ENCODE peak calls at places on chromosomes 13 and 19, in seven cellular contexts. U, O, L, F, P, I and X are unnamed samples.
A peak's percentile ranks its signal among the peaks of the same experiment; 100 is the strongest.

GRCh38 chr19:8626823-8627222 is 3.6 kb upstream of the NFILZ start:
- DNase-seq in U (no peak), O (no peak), F (no peak), I (no peak), L (no peak), P (no peak), X (no peak)

GRCh38 chr13:59684105-59684504 is 479.6 kb downstream of the DIAPH3 start:
- DNase-seq in O (no peak), I (no peak), P (no peak), U (no peak), L (no peak), F (no peak), X (no peak)

GRCh38 chr19:16052353-16052752 is 23.9 kb upstream of the TPM4 start:
- DNase-seq in I (no peak), P (no peak), F (no peak), O (no peak), L (no peak), U (no peak), X (no peak)

GRCh38 chr13:21516806-21517205 is 57.7 kb upstream of the ZDHHC20 start:
- DNase-seq in P (no peak), U (no peak), I (no peak), L (no peak), F (no peak), O (no peak), X (no peak)

GRCh38 chr19:12668937-12669271 is 2.3 kb downstream of the WDR83 start:
- DNase-seq in O (peak; percentile 35), I (peak; percentile 50), L (no peak), U (peak; percentile 75), P (peak; percentile 93), F (peak; percentile 46), X (peak; percentile 77)

GRCh38 chr13:86792153-86792651 is 879.0 kb upstream of the SLITRK5 start:
- DNase-seq in I (no peak), O (no peak), L (no peak), U (no peak), F (no peak), P (no peak), X (no peak)

GRCh38 chr13:113192279-113192678 is 16.2 kb downstream of the PCID2 start:
- DNase-seq in F (no peak), P (no peak), I (no peak), L (no peak), O (no peak), U (no peak), X (no peak)

GRCh38 chr13:39536906-39537305 is 66.1 kb downstream of the LHFPL6 start:
- DNase-seq in U (no peak), O (no peak), P (no peak), L (no peak), F (no peak), I (no peak), X (no peak)

GRCh38 chr13:30340367-30341184 is 33.2 kb upstream of the KATNAL1 start:
- DNase-seq in O (no peak), L (no peak), U (no peak), I (no peak), F (peak; percentile 35), P (no peak), X (no peak)

GRCh38 chr13:48486836-48487235 is 46.0 kb downstream of the RCBTB2 start:
- DNase-seq in I (no peak), L (no peak), O (no peak), U (no peak), P (no peak), F (no peak), X (no peak)

GRCh38 chr13:44331912-44332840 is 41.4 kb upstream of the SERP2 start:
- DNase-seq in U (no peak), O (no peak), L (no peak), F (no peak), I (no peak), P (no peak), X (no peak)

GRCh38 chr13:99215466-99215865 is 14.8 kb downstream of the UBAC2 start:
- DNase-seq in F (no peak), U (peak; percentile 61), O (peak; percentile 37), I (no peak), P (peak; percentile 86), L (no peak), X (peak; percentile 57)

GRCh38 chr13:66723606-66724005 is 506.5 kb downstream of the PCDH9 start:
- DNase-seq in I (no peak), P (no peak), F (no peak), L (no peak), O (no peak), U (no peak), X (no peak)

GRCh38 chr19:58118979-58119733 is 21.1 kb upstream of the ZSCAN18 start:
- DNase-seq in I (no peak), L (no peak), P (no peak), F (no peak), U (no peak), O (no peak), X (no peak)

GRCh38 chr19:30861896-30862295 is 487.3 kb downstream of the TSHZ3 start:
- DNase-seq in P (no peak), O (no peak), L (no peak), U (no peak), F (no peak), I (no peak), X (no peak)

GRCh38 chr19:28737021-28737525 is 475.9 kb downstream of the UQCRFS1 start:
- DNase-seq in U (no peak), F (no peak), P (no peak), L (no peak), I (peak; percentile 35), O (peak; percentile 49), X (peak; percentile 6)

GRCh38 chr19:45568732-45569131 is 15.9 kb downstream of the OPA3 start:
- DNase-seq in L (no peak), P (no peak), F (no peak), O (peak; percentile 78), U (no peak), I (peak; percentile 82), X (no peak)

DNA sequence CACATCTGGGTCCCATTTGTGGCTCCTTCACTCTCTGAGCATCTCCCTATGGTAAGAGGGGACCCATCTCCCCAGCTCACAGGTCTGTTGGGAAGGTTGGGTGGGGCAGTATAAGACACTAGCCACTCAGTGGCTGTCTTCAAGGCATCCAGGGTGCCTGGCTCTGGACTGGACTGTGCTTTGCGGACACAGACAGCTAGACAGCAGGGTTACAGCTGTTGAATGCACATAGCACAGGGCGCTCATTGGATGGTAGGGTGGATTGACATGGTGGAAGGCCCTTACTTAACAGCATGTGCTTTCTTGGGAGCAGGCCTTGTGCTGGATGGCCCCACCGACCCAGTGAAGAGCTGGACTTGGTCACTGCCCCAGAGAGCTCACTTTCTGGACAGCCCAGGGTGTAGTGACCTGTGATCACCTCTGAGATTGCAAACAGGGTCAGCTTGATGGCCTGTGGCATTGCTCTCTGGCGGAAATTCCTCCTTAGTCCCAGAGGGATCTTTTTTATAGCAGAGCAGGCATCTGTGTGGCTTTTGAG is 1.9 kb downstream of the ZNF444 start:
- DNase-seq in O (peak; percentile 8), I (no peak), P (no peak), U (no peak), F (no peak), L (no peak), X (no peak)
- H3K4me3 ChIP-seq in O (no peak overlapping the region), I (no peak overlapping the region), P (no peak overlapping the region), U (no peak overlapping the region), F (no peak overlapping the region), L (no peak overlapping the region), X (no peak overlapping the region)

GRCh38 chr13:25136872-25137623 is 35.0 kb downstream of the AMER2 start:
- DNase-seq in P (no peak), L (no peak), U (no peak), I (no peak), O (no peak), F (no peak), X (no peak)

GRCh38 chr13:25132021-25132420 is 36.1 kb downstream of the PABPC3 start:
- DNase-seq in O (no peak), F (no peak), L (no peak), I (no peak), U (no peak), P (no peak), X (no peak)

GRCh38 chr13:25137624-25137892 is 34.5 kb downstream of the AMER2 start:
- DNase-seq in O (no peak), I (no peak), U (no peak), F (no peak), P (no peak), L (no peak), X (no peak)

GRCh38 chr13:25132984-25133383 is 37.0 kb downstream of the PABPC3 start:
- DNase-seq in I (no peak), F (no peak), L (no peak), P (no peak), O (no peak), U (no peak), X (no peak)

DNA sequence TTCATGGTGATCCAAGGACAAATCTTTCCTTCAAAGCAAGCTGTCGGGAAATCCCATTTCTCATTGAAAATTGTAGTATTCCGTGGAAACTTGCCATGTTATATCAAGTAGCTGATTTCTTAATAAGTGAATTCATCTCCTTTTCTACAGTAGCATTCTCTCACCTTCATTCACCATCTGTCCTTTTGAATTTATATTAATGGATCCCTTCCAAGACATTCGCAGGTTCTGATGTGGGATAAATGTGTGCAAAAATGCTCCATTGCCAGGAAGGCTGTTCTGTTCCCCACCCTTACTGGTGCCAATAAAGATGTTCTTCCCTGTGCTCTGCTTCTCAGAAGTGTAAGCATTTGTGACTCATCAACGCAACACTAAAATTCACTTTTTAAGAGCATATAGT is 36.2 kb downstream of the AMER2 start:
- DNase-seq in U (no peak), O (no peak), P (no peak), L (no peak), I (no peak), F (no peak), X (no peak)
- H3K4me1 ChIP-seq in U (no peaks in the 10 kb centered on the region), O (no peaks in the 10 kb centered on the region), P (no peaks in the 10 kb centered on the region), L (no peaks in the 10 kb centered on the region), I (no peaks in the 10 kb centered on the region), F (no peaks in the 10 kb centered on the region), X (no peaks in the 10 kb centered on the region)

DNA sequence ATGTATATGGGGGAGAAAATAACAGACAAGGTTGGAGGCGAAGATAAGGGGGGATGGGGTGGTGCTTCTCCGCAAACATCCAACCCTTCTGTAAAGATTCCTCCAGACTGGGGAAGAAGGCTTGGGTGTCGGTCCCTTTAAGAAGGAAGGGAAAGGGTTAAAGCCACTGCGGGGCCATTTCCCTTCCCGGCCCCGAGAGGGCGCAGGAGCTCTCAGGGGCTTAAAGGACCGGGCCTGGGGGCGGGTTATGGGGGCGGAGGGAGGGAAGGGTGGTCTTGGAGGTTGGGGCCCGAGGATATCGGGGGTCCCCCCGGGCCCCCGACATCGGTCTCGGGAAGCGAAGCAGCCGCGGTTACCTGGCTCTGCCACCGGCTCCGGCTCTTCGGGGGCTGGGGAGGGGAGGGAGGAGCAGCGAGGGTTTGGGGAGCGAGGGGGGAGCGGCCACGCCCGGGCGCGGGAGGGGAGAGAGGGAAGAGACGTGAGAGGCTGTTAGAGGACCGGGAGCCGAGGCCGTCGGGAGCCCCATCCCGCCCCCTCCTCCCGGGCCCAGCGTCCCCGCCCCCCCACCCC is 2.8 kb downstream of the TNNT1 start:
- DNase-seq in P (peak; percentile 28), I (peak; percentile 85), O (no peak), L (no peak), U (no peak), F (no peak), X (no peak)
- H3K4me3 ChIP-seq in P (no peak overlapping the region), I (peak overlapping the region; percentile 64), O (no peak overlapping the region), L (peak overlapping the region; percentile 77), U (no peak overlapping the region), F (no peak overlapping the region), X (no peak overlapping the region)

DNA sequence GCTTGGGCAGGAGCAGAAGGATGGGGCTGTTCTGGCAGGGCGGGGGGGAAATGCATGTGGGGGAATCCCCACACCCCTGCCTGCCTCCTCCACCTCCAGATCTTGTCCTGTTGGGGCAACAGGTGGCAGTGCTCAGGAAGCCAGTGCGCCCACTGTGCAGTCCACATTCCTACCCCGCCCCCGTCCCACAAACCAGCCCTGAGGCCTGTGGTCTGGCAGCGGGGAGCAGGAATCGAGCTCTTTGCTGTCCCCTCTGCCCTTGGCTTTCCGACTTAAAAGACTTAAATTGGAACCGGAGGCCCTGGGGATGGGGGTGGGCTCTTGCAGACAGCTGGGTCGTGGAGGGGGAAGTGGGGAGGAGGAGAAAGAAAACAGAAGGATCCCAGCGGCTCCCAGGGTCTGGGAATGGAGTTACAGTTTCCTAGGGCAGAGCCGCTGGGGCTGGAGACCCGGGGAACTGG is 4.3 kb downstream of the NANOS3 start:
- DNase-seq in L (no peak), F (no peak), U (peak; percentile 33), P (no peak), O (no peak), I (no peak), X (no peak)
- H3K4me1 ChIP-seq in L (peaks cover 16% of the 10 kb centered on the region), F (peaks cover 6% of the 10 kb centered on the region), U (peaks cover 32% of the 10 kb centered on the region), P (peaks cover 42% of the 10 kb centered on the region), O (no peaks in the 10 kb centered on the region), I (peaks cover 13% of the 10 kb centered on the region), X (peaks cover 57% of the 10 kb centered on the region)